ENCODE peak calls at places on chromosomes 11 and 22, in eight cellular contexts. R, Y, L, F, U, N, G and J are unnamed samples.

GRCh38 chr22:35641494-35642120 is 6.6 kb upstream of the APOL6 start:
- DNase-seq in R (no peak), Y (no peak), L (no peak), F (no peak), U (no peak), N (no peak), G (no peak), J (no peak)

GRCh38 chr22:48250937-48251530 is 1488.6 kb downstream of the TBC1D22A start:
- DNase-seq in R (no peak), Y (no peak), L (no peak), F (no peak), U (no peak), N (no peak), G (no peak), J (no peak)

GRCh38 chr11:60870276-60870675 is 2.9 kb downstream of the ZP1 start:
- DNase-seq in R (no peak), Y (no peak), L (no peak), F (no peak), U (no peak), N (no peak), G (no peak), J (no peak)

GRCh38 chr11:66820381-66820780 is 22.9 kb upstream of the RCE1 start:
- DNase-seq in R (no peak), Y (no peak), L (no peak), F (no peak), U (no peak), N (no peak), G (no peak), J (no peak)

GRCh38 chr11:90134420-90135003 is at the start of gene NAALAD2:
- DNase-seq in R (no peak), Y (peak), L (peak), F (peak), U (no peak), N (peak), G (no peak), J (no peak)

GRCh38 chr11:2290351-2290841 is 11.3 kb downstream of the C11orf21 start:
- DNase-seq in R (no peak), Y (no peak), L (no peak), F (no peak), U (no peak), N (no peak), G (no peak), J (no peak)

GRCh38 chr11:3203221-3204043 is 15.2 kb downstream of the MRGPRG start:
- DNase-seq in R (no peak), Y (no peak), L (no peak), F (no peak), U (no peak), N (no peak), G (no peak), J (no peak)

GRCh38 chr22:49464024-49464423 is 363.6 kb downstream of the BRD1 start:
- DNase-seq in R (no peak), Y (no peak), L (no peak), F (no peak), U (no peak), N (no peak), G (no peak), J (no peak)

GRCh38 chr22:36546092-36546804 is 17.3 kb upstream of the EIF3D start:
- DNase-seq in R (no peak), Y (peak), L (peak), F (peak), U (peak), N (peak), G (peak), J (peak)

GRCh38 chr22:37601203-37601539 is 7.5 kb upstream of the GGA1 start:
- DNase-seq in R (no peak), Y (no peak), L (no peak), F (no peak), U (no peak), N (no peak), G (no peak), J (no peak)

GRCh38 chr11:93846411-93846810 is 4.0 kb downstream of the VSTM5 start:
- DNase-seq in R (no peak), Y (no peak), L (peak), F (no peak), U (no peak), N (no peak), G (no peak), J (no peak)